ENCODE peak calls at places on chromosomes 5 and 9, in five cellular contexts. One of them, this sample, is unnamed.

GRCh38 chr5:73274870-73275756 is 102.1 kb downstream of the TMEM174 start:
- DNase-seq in NCI-H1092 treated with DMSO at 0.1 percent for 48 hours: peak; percentile 79
- DNase-seq in fibroblast of the aortic adventitia: peak; percentile 32
- DNase-seq in posterior cingulate gyrus: peak; percentile 67
- DNase-seq in anterior cingulate cortex: peak; percentile 36
- DNase-seq in this sample: no peak

GRCh38 chr9:14209399-14209990 is 104.4 kb downstream of the NFIB start:
- DNase-seq in NCI-H1092 treated with DMSO at 0.1 percent for 48 hours: no peak
- DNase-seq in posterior cingulate gyrus: no peak
- DNase-seq in fibroblast of the aortic adventitia: no peak
- DNase-seq in anterior cingulate cortex: no peak
- DNase-seq in this sample: no peak

GRCh38 chr9:101677864-101678263 is 60.6 kb downstream of the GRIN3A start:
- DNase-seq in posterior cingulate gyrus: no peak
- DNase-seq in NCI-H1092 treated with DMSO at 0.1 percent for 48 hours: no peak
- DNase-seq in fibroblast of the aortic adventitia: no peak
- DNase-seq in anterior cingulate cortex: no peak
- DNase-seq in this sample: no peak

GRCh38 chr9:32264171-32264862 is 120.1 kb upstream of the ACO1 start:
- DNase-seq in posterior cingulate gyrus: no peak
- DNase-seq in fibroblast of the aortic adventitia: peak; percentile 25
- DNase-seq in anterior cingulate cortex: no peak
- DNase-seq in NCI-H1092 treated with DMSO at 0.1 percent for 48 hours: peak; percentile 4
- DNase-seq in this sample: no peak

GRCh38 chr9:110994771-110995241 is 43.5 kb downstream of the LPAR1 start:
- DNase-seq in posterior cingulate gyrus: no peak
- DNase-seq in fibroblast of the aortic adventitia: peak; percentile 39
- DNase-seq in anterior cingulate cortex: no peak
- DNase-seq in NCI-H1092 treated with DMSO at 0.1 percent for 48 hours: no peak
- DNase-seq in this sample: no peak

GRCh38 chr9:78035369-78035993 is 3.9 kb upstream of the GNAQ start:
- DNase-seq in fibroblast of the aortic adventitia: peak; percentile 93
- DNase-seq in anterior cingulate cortex: peak; percentile 46
- DNase-seq in posterior cingulate gyrus: peak; percentile 45
- DNase-seq in NCI-H1092 treated with DMSO at 0.1 percent for 48 hours: peak; percentile 85
- DNase-seq in this sample: peak; percentile 61

GRCh38 chr5:173790836-173791546 is 97.2 kb upstream of the CPEB4 start:
- DNase-seq in posterior cingulate gyrus: no peak
- DNase-seq in NCI-H1092 treated with DMSO at 0.1 percent for 48 hours: no peak
- DNase-seq in anterior cingulate cortex: no peak
- DNase-seq in fibroblast of the aortic adventitia: no peak
- DNase-seq in this sample: no peak

GRCh38 chr9:120610975-120611689 is 31.2 kb upstream of the CDK5RAP2 start:
- DNase-seq in NCI-H1092 treated with DMSO at 0.1 percent for 48 hours: no peak
- DNase-seq in fibroblast of the aortic adventitia: no peak
- DNase-seq in anterior cingulate cortex: no peak
- DNase-seq in posterior cingulate gyrus: no peak
- DNase-seq in this sample: no peak

GRCh38 chr5:6525910-6526309 is 77.3 kb downstream of the UBE2QL1 start:
- DNase-seq in anterior cingulate cortex: no peak
- DNase-seq in NCI-H1092 treated with DMSO at 0.1 percent for 48 hours: no peak
- DNase-seq in posterior cingulate gyrus: no peak
- DNase-seq in fibroblast of the aortic adventitia: no peak
- DNase-seq in this sample: peak; percentile 45

GRCh38 chr9:92138157-92138959 is 23.1 kb upstream of the SPTLC1 start:
- DNase-seq in posterior cingulate gyrus: peak; percentile 79
- DNase-seq in NCI-H1092 treated with DMSO at 0.1 percent for 48 hours: peak; percentile 23
- DNase-seq in anterior cingulate cortex: peak; percentile 47
- DNase-seq in fibroblast of the aortic adventitia: peak; percentile 63
- DNase-seq in this sample: peak; percentile 64

GRCh38 chr5:134552301-134552700 is 26.8 kb downstream of the JADE2 start:
- DNase-seq in fibroblast of the aortic adventitia: peak; percentile 100
- DNase-seq in NCI-H1092 treated with DMSO at 0.1 percent for 48 hours: no peak
- DNase-seq in posterior cingulate gyrus: no peak
- DNase-seq in anterior cingulate cortex: no peak
- DNase-seq in this sample: no peak

GRCh38 chr9:130866474-130866965 is 30.1 kb downstream of the QRFP start:
- DNase-seq in fibroblast of the aortic adventitia: peak; percentile 89
- DNase-seq in anterior cingulate cortex: peak; percentile 24
- DNase-seq in posterior cingulate gyrus: peak; percentile 75
- DNase-seq in NCI-H1092 treated with DMSO at 0.1 percent for 48 hours: peak; percentile 73
- DNase-seq in this sample: peak; percentile 70

GRCh38 chr5:121377446-121377845 is 474.2 kb upstream of the FTMT start:
- DNase-seq in fibroblast of the aortic adventitia: no peak
- DNase-seq in anterior cingulate cortex: no peak
- DNase-seq in posterior cingulate gyrus: no peak
- DNase-seq in NCI-H1092 treated with DMSO at 0.1 percent for 48 hours: no peak
- DNase-seq in this sample: peak; percentile 34

GRCh38 chr5:54146390-54146789 is 164.0 kb downstream of the ARL15 start:
- DNase-seq in NCI-H1092 treated with DMSO at 0.1 percent for 48 hours: peak; percentile 54
- DNase-seq in fibroblast of the aortic adventitia: peak; percentile 20
- DNase-seq in anterior cingulate cortex: no peak
- DNase-seq in posterior cingulate gyrus: no peak
- DNase-seq in this sample: no peak

GRCh38 chr9:137311171-137311970 is 9.3 kb upstream of the NRARP start:
- DNase-seq in fibroblast of the aortic adventitia: no peak
- DNase-seq in posterior cingulate gyrus: no peak
- DNase-seq in NCI-H1092 treated with DMSO at 0.1 percent for 48 hours: no peak
- DNase-seq in anterior cingulate cortex: no peak
- DNase-seq in this sample: peak; percentile 49

GRCh38 chr5:168239325-168239724 is 52.1 kb upstream of the WWC1 start:
- DNase-seq in fibroblast of the aortic adventitia: no peak
- DNase-seq in NCI-H1092 treated with DMSO at 0.1 percent for 48 hours: no peak
- DNase-seq in anterior cingulate cortex: no peak
- DNase-seq in posterior cingulate gyrus: no peak
- DNase-seq in this sample: no peak

GRCh38 chr5:135477594-135477993 is 25.4 kb upstream of the TIFAB start:
- DNase-seq in anterior cingulate cortex: no peak
- DNase-seq in fibroblast of the aortic adventitia: no peak
- DNase-seq in posterior cingulate gyrus: no peak
- DNase-seq in NCI-H1092 treated with DMSO at 0.1 percent for 48 hours: no peak
- DNase-seq in this sample: no peak

GRCh38 chr9:14910178-14910805 is at the start of gene FREM1:
- DNase-seq in NCI-H1092 treated with DMSO at 0.1 percent for 48 hours: peak; percentile 63
- DNase-seq in fibroblast of the aortic adventitia: no peak
- DNase-seq in posterior cingulate gyrus: peak; percentile 8
- DNase-seq in anterior cingulate cortex: no peak
- DNase-seq in this sample: peak; percentile 76

GRCh38 chr5:55104036-55104767 is 1.8 kb downstream of the GZMA start:
- DNase-seq in posterior cingulate gyrus: no peak
- DNase-seq in anterior cingulate cortex: no peak
- DNase-seq in NCI-H1092 treated with DMSO at 0.1 percent for 48 hours: no peak
- DNase-seq in fibroblast of the aortic adventitia: peak; percentile 10
- DNase-seq in this sample: no peak

GRCh38 chr9:107784235-107784958 is 294.8 kb upstream of the KLF4 start:
- DNase-seq in fibroblast of the aortic adventitia: peak; percentile 92
- DNase-seq in posterior cingulate gyrus: no peak
- DNase-seq in NCI-H1092 treated with DMSO at 0.1 percent for 48 hours: no peak
- DNase-seq in anterior cingulate cortex: no peak
- DNase-seq in this sample: no peak

GRCh38 chr9:89478821-89479668 is 18.9 kb downstream of the SEMA4D start:
- DNase-seq in posterior cingulate gyrus: no peak
- DNase-seq in NCI-H1092 treated with DMSO at 0.1 percent for 48 hours: no peak
- DNase-seq in fibroblast of the aortic adventitia: no peak
- DNase-seq in anterior cingulate cortex: no peak
- DNase-seq in this sample: no peak

GRCh38 chr5:124285071-124285470 is 461.4 kb downstream of the ZNF608 start:
- DNase-seq in posterior cingulate gyrus: no peak
- DNase-seq in NCI-H1092 treated with DMSO at 0.1 percent for 48 hours: no peak
- DNase-seq in fibroblast of the aortic adventitia: no peak
- DNase-seq in anterior cingulate cortex: no peak
- DNase-seq in this sample: peak; percentile 45

GRCh38 chr5:28748446-28748845 is 1710.1 kb upstream of the CDH9 start:
- DNase-seq in anterior cingulate cortex: no peak
- DNase-seq in NCI-H1092 treated with DMSO at 0.1 percent for 48 hours: no peak
- DNase-seq in posterior cingulate gyrus: no peak
- DNase-seq in fibroblast of the aortic adventitia: no peak
- DNase-seq in this sample: no peak

GRCh38 chr5:43631182-43631910 is 28.4 kb downstream of the NNT start:
- DNase-seq in NCI-H1092 treated with DMSO at 0.1 percent for 48 hours: peak; percentile 55
- DNase-seq in posterior cingulate gyrus: no peak
- DNase-seq in anterior cingulate cortex: no peak
- DNase-seq in fibroblast of the aortic adventitia: peak; percentile 86
- DNase-seq in this sample: peak; percentile 76

GRCh38 chr5:33582417-33582816 is 141.7 kb downstream of the TARS1 start:
- DNase-seq in posterior cingulate gyrus: no peak
- DNase-seq in fibroblast of the aortic adventitia: no peak
- DNase-seq in NCI-H1092 treated with DMSO at 0.1 percent for 48 hours: no peak
- DNase-seq in anterior cingulate cortex: no peak
- DNase-seq in this sample: no peak

GRCh38 chr9:92954078-92954861 is 6.9 kb downstream of the FGD3 start:
- DNase-seq in NCI-H1092 treated with DMSO at 0.1 percent for 48 hours: peak; percentile 84
- DNase-seq in fibroblast of the aortic adventitia: peak; percentile 24
- DNase-seq in anterior cingulate cortex: no peak
- DNase-seq in posterior cingulate gyrus: no peak
- DNase-seq in this sample: peak; percentile 66

GRCh38 chr5:78361226-78361993 is 993 bp downstream of the SCAMP1 start:
- DNase-seq in fibroblast of the aortic adventitia: peak; percentile 77
- DNase-seq in NCI-H1092 treated with DMSO at 0.1 percent for 48 hours: peak; percentile 69
- DNase-seq in posterior cingulate gyrus: no peak
- DNase-seq in anterior cingulate cortex: no peak
- DNase-seq in this sample: peak; percentile 59

GRCh38 chr9:135978650-135979461 is 17.7 kb upstream of the UBAC1 start:
- DNase-seq in fibroblast of the aortic adventitia: no peak
- DNase-seq in NCI-H1092 treated with DMSO at 0.1 percent for 48 hours: no peak
- DNase-seq in anterior cingulate cortex: peak; percentile 27
- DNase-seq in posterior cingulate gyrus: peak; percentile 57
- DNase-seq in this sample: no peak

GRCh38 chr9:129415954-129416651 is 204.8 kb downstream of the C9orf50 start:
- DNase-seq in NCI-H1092 treated with DMSO at 0.1 percent for 48 hours: no peak
- DNase-seq in fibroblast of the aortic adventitia: no peak
- DNase-seq in anterior cingulate cortex: no peak
- DNase-seq in posterior cingulate gyrus: no peak
- DNase-seq in this sample: no peak

GRCh38 chr5:133942589-133943474 is 25.6 kb downstream of the C5orf15 start:
- DNase-seq in posterior cingulate gyrus: no peak
- DNase-seq in NCI-H1092 treated with DMSO at 0.1 percent for 48 hours: no peak
- DNase-seq in anterior cingulate cortex: no peak
- DNase-seq in fibroblast of the aortic adventitia: no peak
- DNase-seq in this sample: no peak